ENCODE peak calls at places on chromosome 15, in four cellular contexts. One of them, this sample, is unnamed.

GRCh38 chr15:79896131-79896633 is 632 bp downstream of the MTHFS start:
- DNase-seq in uterus: no peak
- DNase-seq in lower leg skin: no peak
- DNase-seq in body of pancreas: no peak
- DNase-seq in this sample: no peak

GRCh38 chr15:85579957-85580694 is 199.7 kb downstream of the AKAP13 start:
- DNase-seq in uterus: peak; percentile 32
- DNase-seq in body of pancreas: peak; percentile 73
- DNase-seq in lower leg skin: peak; percentile 60
- DNase-seq in this sample: no peak

GRCh38 chr15:84852212-84852611 is 32.2 kb upstream of the SLC28A1 start:
- DNase-seq in body of pancreas: no peak
- DNase-seq in uterus: no peak
- DNase-seq in lower leg skin: no peak
- DNase-seq in this sample: no peak

GRCh38 chr15:40815042-40815678 is 7.9 kb upstream of the DNAJC17 start:
- DNase-seq in body of pancreas: peak; percentile 32
- DNase-seq in lower leg skin: no peak
- DNase-seq in uterus: no peak
- DNase-seq in this sample: no peak

GRCh38 chr15:37096878-37097568 is 3.3 kb downstream of the MEIS2 start:
- DNase-seq in uterus: no peak
- DNase-seq in lower leg skin: no peak
- DNase-seq in body of pancreas: no peak
- DNase-seq in this sample: no peak

GRCh38 chr15:52164631-52165265 is 26.4 kb downstream of the GNB5 start:
- DNase-seq in body of pancreas: no peak
- DNase-seq in lower leg skin: no peak
- DNase-seq in uterus: no peak
- DNase-seq in this sample: no peak

GRCh38 chr15:62899090-62899493 is 143.5 kb upstream of the TPM1 start:
- DNase-seq in body of pancreas: peak; percentile 60
- DNase-seq in uterus: peak; percentile 40
- DNase-seq in lower leg skin: no peak
- DNase-seq in this sample: no peak

GRCh38 chr15:64224508-64224907 is 61.7 kb upstream of the PPIB start:
- DNase-seq in uterus: no peak
- DNase-seq in body of pancreas: peak; percentile 52
- DNase-seq in lower leg skin: no peak
- DNase-seq in this sample: no peak

GRCh38 chr15:58227706-58228543 is 89.7 kb downstream of the AQP9 start:
- DNase-seq in body of pancreas: peak; percentile 66
- DNase-seq in uterus: peak; percentile 57
- DNase-seq in lower leg skin: peak; percentile 75
- DNase-seq in this sample: peak; percentile 76

GRCh38 chr15:91099616-91100560 is at the start of gene SV2B:
- DNase-seq in uterus: no peak
- DNase-seq in body of pancreas: peak; percentile 34
- DNase-seq in lower leg skin: no peak
- DNase-seq in this sample: peak; percentile 79

GRCh38 chr15:97759363-97759762 is 201.1 kb upstream of the ARRDC4 start:
- DNase-seq in lower leg skin: no peak
- DNase-seq in body of pancreas: no peak
- DNase-seq in uterus: no peak
- DNase-seq in this sample: no peak

GRCh38 chr15:68924866-68925599 is 5.3 kb upstream of the SPESP1 start:
- DNase-seq in body of pancreas: peak; percentile 74
- DNase-seq in lower leg skin: peak; percentile 53
- DNase-seq in uterus: peak; percentile 65
- DNase-seq in this sample: peak; percentile 76

GRCh38 chr15:58396181-58396580 is 35.6 kb upstream of the LIPC start:
- DNase-seq in lower leg skin: no peak
- DNase-seq in uterus: no peak
- DNase-seq in body of pancreas: no peak
- DNase-seq in this sample: no peak

DNA sequence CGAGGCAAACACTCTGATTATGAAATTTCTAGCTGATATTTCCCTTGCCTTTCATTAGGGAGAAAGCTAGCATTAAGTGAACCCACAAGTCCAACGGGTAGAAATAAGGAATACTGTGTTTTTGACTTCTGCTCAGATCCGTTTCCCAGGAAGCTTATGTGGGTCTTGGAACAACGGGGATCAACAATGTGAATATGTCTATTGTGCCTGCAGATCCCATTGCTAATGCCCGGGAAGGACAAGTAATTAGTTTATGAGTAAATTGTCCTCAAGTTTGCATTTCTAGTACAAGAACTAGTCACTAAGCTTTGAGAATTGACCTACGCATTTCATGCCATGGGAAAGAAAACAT is 236.4 kb downstream of the UACA start:
- DNase-seq in body of pancreas: no peak
- DNase-seq in uterus: no peak
- DNase-seq in lower leg skin: no peak
- DNase-seq in this sample: no peak
- H3K4me3 ChIP-seq in body of pancreas: no peak overlapping the region
- H3K4me3 ChIP-seq in uterus: peak overlapping the region; percentile 16
- H3K4me3 ChIP-seq in lower leg skin: no peak overlapping the region
- H3K4me3 ChIP-seq in this sample: peak overlapping the region; percentile 21

GRCh38 chr15:89089316-89090230 is 1.3 kb downstream of the ABHD2 start:
- DNase-seq in lower leg skin: no peak
- DNase-seq in uterus: no peak
- DNase-seq in body of pancreas: peak; percentile 60
- DNase-seq in this sample: no peak

GRCh38 chr15:89093509-89093908 is 5.3 kb downstream of the ABHD2 start:
- DNase-seq in uterus: no peak
- DNase-seq in body of pancreas: no peak
- DNase-seq in lower leg skin: no peak
- DNase-seq in this sample: no peak

GRCh38 chr15:89091667-89092220 is 3.5 kb downstream of the ABHD2 start:
- DNase-seq in uterus: no peak
- DNase-seq in body of pancreas: no peak
- DNase-seq in lower leg skin: no peak
- DNase-seq in this sample: no peak

GRCh38 chr15:89088605-89089315 is 504 bp downstream of the ABHD2 start:
- DNase-seq in uterus: no peak
- DNase-seq in lower leg skin: no peak
- DNase-seq in body of pancreas: peak; percentile 85
- DNase-seq in this sample: no peak

GRCh38 chr15:89090791-89091666 is 2.8 kb downstream of the ABHD2 start:
- DNase-seq in body of pancreas: peak; percentile 82
- DNase-seq in uterus: peak; percentile 64
- DNase-seq in lower leg skin: peak; percentile 77
- DNase-seq in this sample: no peak
- TF ChIP-seq POLR2A in body of pancreas: peak; percentile 75
- TF ChIP-seq POLR2A in uterus: peak; percentile 47
- TF ChIP-seq POLR2A in lower leg skin: no peak
- TF ChIP-seq POLR2A in this sample: peak; percentile 22

DNA sequence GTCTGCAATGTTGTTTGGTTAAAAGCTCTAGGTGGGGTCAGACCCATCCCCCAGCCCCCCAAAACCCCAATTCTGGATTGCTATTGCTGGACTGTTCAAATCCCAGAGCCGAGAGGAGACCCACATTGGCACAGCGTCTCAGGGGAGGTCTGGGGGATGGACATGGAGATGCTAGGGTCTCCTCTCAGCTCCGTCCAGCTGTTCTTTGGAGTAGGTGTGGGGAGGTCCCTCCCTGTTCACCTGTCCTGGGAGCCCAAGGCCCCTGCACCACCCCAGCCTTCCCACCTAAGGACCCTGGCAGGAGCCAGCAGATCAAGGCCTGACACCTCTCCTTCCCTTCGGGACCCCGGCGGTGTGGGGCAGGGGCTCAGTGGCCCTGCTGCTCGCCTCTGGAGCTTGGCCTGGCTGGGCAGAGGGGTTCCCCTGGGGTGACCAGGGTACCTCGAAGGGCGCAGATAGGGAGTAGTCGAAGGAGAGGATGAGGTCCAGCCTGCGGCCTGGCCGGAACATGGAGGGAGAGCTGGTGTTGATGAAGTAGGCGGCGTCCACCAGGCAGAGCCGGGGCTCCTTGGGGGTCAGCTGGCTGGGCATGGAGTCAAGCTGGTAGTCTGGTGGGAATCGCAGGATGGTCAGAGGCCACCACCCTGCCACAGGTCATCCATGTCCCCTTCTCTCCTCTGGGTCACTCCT is 23.9 kb downstream of the PLA2G4D start:
- DNase-seq in lower leg skin: no peak
- DNase-seq in body of pancreas: no peak
- DNase-seq in uterus: no peak
- DNase-seq in this sample: peak; percentile 57
- H3K4me3 ChIP-seq in lower leg skin: no peak overlapping the region
- H3K4me3 ChIP-seq in body of pancreas: no peak overlapping the region
- H3K4me3 ChIP-seq in uterus: no peak overlapping the region
- H3K4me3 ChIP-seq in this sample: no peak overlapping the region

GRCh38 chr15:77533986-77534385 is 98.7 kb downstream of the LINGO1 start:
- DNase-seq in lower leg skin: no peak
- DNase-seq in body of pancreas: no peak
- DNase-seq in uterus: no peak
- DNase-seq in this sample: no peak

GRCh38 chr15:77533530-77533929 is 99.2 kb downstream of the LINGO1 start:
- DNase-seq in lower leg skin: no peak
- DNase-seq in body of pancreas: no peak
- DNase-seq in uterus: no peak
- DNase-seq in this sample: no peak

GRCh38 chr15:77538011-77538410 is 94.7 kb downstream of the LINGO1 start:
- DNase-seq in body of pancreas: no peak
- DNase-seq in uterus: no peak
- DNase-seq in lower leg skin: no peak
- DNase-seq in this sample: no peak

GRCh38 chr15:77537006-77537405 is 95.7 kb downstream of the LINGO1 start:
- DNase-seq in lower leg skin: no peak
- DNase-seq in body of pancreas: no peak
- DNase-seq in uterus: no peak
- DNase-seq in this sample: peak; percentile 26

GRCh38 chr15:77535845-77536244 is 96.9 kb downstream of the LINGO1 start:
- DNase-seq in body of pancreas: no peak
- DNase-seq in uterus: no peak
- DNase-seq in lower leg skin: no peak
- DNase-seq in this sample: peak; percentile 19
- TF ChIP-seq POLR2A in body of pancreas: no peak
- TF ChIP-seq POLR2A in uterus: no peak
- TF ChIP-seq POLR2A in lower leg skin: no peak
- TF ChIP-seq POLR2A in this sample: no peak

GRCh38 chr15:26970712-26971210 is at the start of gene GABRG3:
- DNase-seq in lower leg skin: no peak
- DNase-seq in uterus: no peak
- DNase-seq in body of pancreas: no peak
- DNase-seq in this sample: no peak
- H3K4me3 ChIP-seq in lower leg skin: no peak within 1 kb of the TSS
- H3K4me3 ChIP-seq in uterus: no peak within 1 kb of the TSS
- H3K4me3 ChIP-seq in body of pancreas: no peak within 1 kb of the TSS
- H3K4me3 ChIP-seq in this sample: peak within 1 kb of the TSS; percentile 41

GRCh38 chr15:66772967-66773873 is 71.2 kb downstream of the SMAD6 start:
- DNase-seq in body of pancreas: peak; percentile 83
- DNase-seq in lower leg skin: no peak
- DNase-seq in uterus: peak; percentile 48
- DNase-seq in this sample: no peak
- TF ChIP-seq POLR2A in body of pancreas: peak; percentile 18
- TF ChIP-seq POLR2A in lower leg skin: no peak
- TF ChIP-seq POLR2A in uterus: no peak
- TF ChIP-seq POLR2A in this sample: no peak

GRCh38 chr15:29570931-29571727 is 251.1 kb downstream of the TJP1 start:
- DNase-seq in body of pancreas: peak; percentile 58
- DNase-seq in uterus: no peak
- DNase-seq in lower leg skin: no peak
- DNase-seq in this sample: no peak
- H3K4me3 ChIP-seq in body of pancreas: peak overlapping the region; percentile 41
- H3K4me3 ChIP-seq in uterus: peak overlapping the region; percentile 24
- H3K4me3 ChIP-seq in lower leg skin: no peak overlapping the region
- H3K4me3 ChIP-seq in this sample: peak overlapping the region; percentile 46

This sample was measured in suprapubic skin.